ENCODE peak calls at places on chromosomes 3 and 15, in four cellular contexts. T is left ventricle myocardium inferior, O is neural progenitor cell, I is mammary epithelial cell. R is an unnamed sample.

GRCh38 chr3:129106866-129107565 is 14.6 kb downstream of the RAB43 start:
- DNase-seq in T (no peak), O (no peak), I (no peak), R (peak; percentile 26)

GRCh38 chr15:78927077-78927790 is 17.6 kb downstream of the CTSH start:
- DNase-seq in T (no peak), O (no peak), I (no peak), R (no peak)

GRCh38 chr3:50537421-50538129 is 30.0 kb downstream of the C3orf18 start:
- DNase-seq in T (no peak), O (no peak), I (no peak), R (no peak)

GRCh38 chr3:52392216-52392930 is 52.5 kb downstream of the SEMA3G start:
- DNase-seq in T (no peak), O (no peak), I (no peak), R (no peak)

GRCh38 chr3:51392301-51393095 is 1.4 kb downstream of the RBM15B start:
- DNase-seq in T (no peak), O (no peak), I (no peak), R (no peak)

GRCh38 chr3:162521669-162522068 is 1025.1 kb downstream of the OTOL1 start:
- DNase-seq in T (no peak), O (no peak), I (no peak), R (no peak)

GRCh38 chr15:35842631-35843030 is 296.7 kb upstream of the DPH6 start:
- DNase-seq in T (no peak), O (no peak), I (no peak), R (no peak)

GRCh38 chr15:68791431-68792283 is 29.0 kb downstream of the ANP32A start:
- DNase-seq in T (no peak), O (no peak), I (peak; percentile 14), R (no peak)

GRCh38 chr15:95850837-95851236 is 479.7 kb upstream of the NR2F2 start:
- DNase-seq in T (no peak), O (no peak), I (no peak), R (no peak)

GRCh38 chr15:68272797-68273271 is 4.7 kb upstream of the FEM1B start:
- DNase-seq in T (no peak), O (no peak), I (peak; percentile 97), R (no peak)

GRCh38 chr3:98359993-98360675 is 6.5 kb downstream of the OR5K4 start:
- DNase-seq in T (no peak), O (no peak), I (peak; percentile 65), R (no peak)

GRCh38 chr3:32569540-32570425 is 875 bp downstream of the DYNC1LI1 start:
- DNase-seq in T (peak; percentile 61), O (peak; percentile 93), I (peak; percentile 66), R (peak; percentile 72)

GRCh38 chr3:156135921-156136655 is 15.7 kb downstream of the KCNAB1 start:
- DNase-seq in T (no peak), O (peak; percentile 23), I (peak; percentile 3), R (no peak)

GRCh38 chr3:151016421-151016820 is 43.9 kb upstream of the CLRN1 start:
- DNase-seq in T (no peak), O (no peak), I (peak; percentile 25), R (no peak)

GRCh38 chr15:83164409-83165404 is 42.9 kb downstream of the HDGFL3 start:
- DNase-seq in T (no peak), O (no peak), I (peak; percentile 19), R (no peak)

DNA sequence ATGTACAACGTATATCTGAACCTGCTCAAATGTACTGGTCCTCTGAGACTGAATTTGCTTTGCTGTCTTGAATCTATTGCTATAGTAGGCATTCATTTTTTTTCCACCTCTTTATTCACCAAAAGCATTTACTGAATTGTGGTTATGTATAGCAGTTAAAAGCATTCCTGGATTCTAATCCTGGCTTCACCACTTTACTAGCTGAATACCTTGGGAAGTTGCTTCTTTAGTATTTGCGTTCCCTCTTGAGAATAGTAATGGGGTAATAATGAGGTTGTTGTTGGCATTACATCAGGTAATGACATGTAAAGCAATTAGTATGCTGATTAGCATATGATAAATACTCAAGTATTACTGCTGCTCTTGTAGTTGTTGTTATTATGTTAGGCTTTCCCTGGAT is 29.1 kb downstream of the MEF2A start:
- DNase-seq in T (no peak), O (no peak), I (no peak), R (no peak)
- H3K9me3 ChIP-seq in T (no peaks in the 10 kb centered on the region), O (peaks cover 4% of the 10 kb centered on the region), I (no peaks in the 10 kb centered on the region), R (no peaks in the 10 kb centered on the region)

GRCh38 chr15:50064674-50065073 is 54.4 kb downstream of the ATP8B4 start:
- DNase-seq in T (no peak), O (no peak), I (no peak), R (no peak)

GRCh38 chr15:50066693-50067092 is 52.3 kb downstream of the ATP8B4 start:
- DNase-seq in T (no peak), O (no peak), I (no peak), R (no peak)

GRCh38 chr15:50067254-50067653 is 51.8 kb downstream of the ATP8B4 start:
- DNase-seq in T (no peak), O (no peak), I (no peak), R (no peak)

GRCh38 chr15:50065264-50065663 is 53.8 kb downstream of the ATP8B4 start:
- DNase-seq in T (no peak), O (no peak), I (no peak), R (no peak)

DNA sequence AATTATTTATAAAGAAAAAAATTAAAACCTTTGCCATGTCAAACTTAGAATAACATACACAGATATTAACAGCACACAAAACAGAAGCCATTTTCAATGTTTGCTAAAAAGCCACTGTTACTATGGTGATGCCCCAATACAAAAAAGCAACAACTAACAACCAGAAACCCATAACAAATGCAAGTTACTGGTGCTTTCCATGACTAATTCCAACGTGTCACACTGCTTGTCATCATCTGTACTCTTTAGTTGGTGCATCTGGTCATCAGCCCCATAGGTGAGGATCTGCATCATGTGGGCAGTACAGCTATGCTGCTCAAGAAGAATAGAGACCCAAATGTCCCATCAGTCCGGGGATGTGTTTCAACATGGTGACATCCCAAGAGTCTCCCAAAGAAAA is 52.8 kb downstream of the ATP8B4 start:
- DNase-seq in T (no peak), O (no peak), I (peak; percentile 53), R (no peak)
- H3K4me3 ChIP-seq in T (no peak overlapping the region), O (no peak overlapping the region), I (no peak overlapping the region), R (no peak overlapping the region)

GRCh38 chr3:190443257-190443656 is 6.4 kb downstream of the TMEM207 start:
- DNase-seq in T (no peak), O (peak; percentile 10), I (no peak), R (no peak)
- TF ChIP-seq CTCF in T (no peak), O (peak; percentile 54), I (peak; percentile 45), R (no peak)

DNA sequence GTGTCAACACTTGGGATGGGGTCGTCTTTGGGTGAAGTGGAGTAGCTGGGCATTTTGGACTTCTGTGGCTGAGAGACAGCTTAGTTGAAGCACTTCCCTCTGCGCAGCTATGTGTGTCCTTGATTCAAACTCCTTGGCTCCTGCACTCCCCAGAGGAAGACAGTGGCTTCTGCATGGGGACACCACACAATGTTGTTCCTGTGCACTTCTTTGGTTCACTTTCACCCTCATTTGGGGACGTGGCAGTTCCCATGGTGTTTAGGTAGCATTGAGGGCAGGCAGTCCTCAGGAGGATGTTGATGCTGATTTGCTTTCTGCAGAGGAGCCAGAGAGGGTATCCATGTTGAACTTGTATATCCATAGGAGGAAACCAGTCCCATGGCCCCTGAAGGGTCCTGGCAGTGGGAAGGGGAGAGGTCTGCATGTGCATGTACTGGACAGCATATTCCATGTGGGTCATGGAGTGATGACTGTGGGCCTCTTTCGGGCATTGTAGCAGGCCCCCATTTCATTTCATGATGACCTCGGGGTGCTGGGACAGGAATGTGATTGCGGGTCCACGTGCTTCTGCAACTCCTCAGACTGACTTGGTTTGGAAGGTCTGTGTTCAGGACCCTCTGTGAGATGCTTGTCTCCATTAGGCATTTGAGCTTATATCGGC is 135.4 kb downstream of the SNRPN start:
- DNase-seq in T (no peak), O (no peak), I (no peak), R (no peak)
- H3K9me3 ChIP-seq in T (peaks cover 100% of the 10 kb centered on the region), O (no peaks in the 10 kb centered on the region), I (peaks cover 56% of the 10 kb centered on the region), R (no peaks in the 10 kb centered on the region)

GRCh38 chr3:160379628-160380214 is 19.3 kb downstream of the IFT80 start:
- DNase-seq in T (no peak), O (no peak), I (peak; percentile 42), R (no peak)
- H3K4me3 ChIP-seq in T (no peak overlapping the region), O (no peak overlapping the region), I (no peak overlapping the region), R (no peak overlapping the region)

DNA sequence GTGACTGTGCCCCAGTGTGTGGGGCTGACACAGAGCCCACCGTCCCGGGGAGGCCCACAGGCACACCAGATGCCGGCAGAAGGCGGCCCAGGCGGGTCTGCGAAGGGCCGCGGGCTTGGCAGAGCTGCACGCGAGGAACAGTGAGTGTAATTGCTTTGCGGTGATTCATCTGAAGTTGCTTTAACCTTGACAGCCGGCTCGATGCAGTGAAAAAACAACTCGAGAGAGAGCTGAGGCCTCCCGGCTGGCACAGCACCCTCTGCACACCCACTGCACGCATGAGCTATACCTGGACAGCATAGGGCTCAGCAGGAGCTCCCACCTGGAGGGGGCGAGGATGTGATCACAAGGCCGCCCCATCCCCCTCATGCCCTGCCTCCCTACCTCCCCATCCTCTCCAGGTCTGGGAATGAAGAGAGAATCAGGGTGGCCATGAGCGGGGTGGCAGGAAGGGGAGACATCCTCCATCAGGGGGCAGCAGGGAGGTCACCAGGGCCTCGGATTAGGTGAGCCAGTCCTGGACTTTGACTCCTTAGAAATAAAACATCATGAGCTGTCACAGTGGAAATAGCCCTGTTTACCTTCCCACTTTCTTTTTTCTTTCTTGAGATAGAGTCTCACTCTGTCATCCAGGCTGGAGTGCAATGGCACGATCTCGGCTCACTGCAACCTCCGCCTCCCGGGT is 172.6 kb downstream of the MEGF11 start:
- DNase-seq in T (no peak), O (peak; percentile 66), I (no peak), R (peak; percentile 58)
- TF ChIP-seq CTCF in T (peak; percentile 8), O (peak; percentile 60), I (no peak), R (peak; percentile 49)

R was measured in WERI-Rb-1.